ENCODE peak calls at places on chromosomes 12 and 14, in six cellular contexts. Z is Peyer's patch, I is stomach, Y is HepG2, W is suprapubic skin, P is body of pancreas. U is an unnamed sample.

GRCh38 chr12:59005195-59005961 is 85.1 kb upstream of the LRIG3 start:
- DNase-seq in Z (no peak), I (no peak), Y (no peak), W (peak; percentile 68), P (no peak), U (no peak)

GRCh38 chr12:92973614-92974013 is 44.5 kb upstream of the EEA1 start:
- DNase-seq in Z (no peak), I (no peak), Y (peak; percentile 63), W (no peak), P (no peak), U (no peak)

GRCh38 chr12:115035536-115036107 is 351.6 kb upstream of the TBX3 start:
- DNase-seq in Z (no peak), I (no peak), Y (no peak), W (no peak), P (no peak), U (no peak)

GRCh38 chr14:102046337-102047278 is 40.2 kb downstream of the HSP90AA1 start:
- DNase-seq in Z (peak; percentile 85), I (peak; percentile 92), Y (peak; percentile 70), W (peak; percentile 91), P (peak; percentile 92), U (peak; percentile 93)

GRCh38 chr12:116539905-116540482 is 19.2 kb upstream of the MAP1LC3B2 start:
- DNase-seq in Z (no peak), I (peak; percentile 68), Y (no peak), W (no peak), P (peak; percentile 59), U (peak; percentile 81)

GRCh38 chr12:89453579-89453978 is 71.0 kb downstream of the GALNT4 start:
- DNase-seq in Z (no peak), I (no peak), Y (peak; percentile 31), W (no peak), P (no peak), U (no peak)

GRCh38 chr12:132571598-132571997 is 38.8 kb downstream of the LRCOL1 start:
- DNase-seq in Z (no peak), I (no peak), Y (no peak), W (no peak), P (no peak), U (no peak)

GRCh38 chr12:38905480-38906351 is at the start of gene CPNE8:
- DNase-seq in Z (peak; percentile 81), I (peak; percentile 61), Y (no peak), W (peak; percentile 96), P (peak; percentile 66), U (peak; percentile 95)

GRCh38 chr12:96985515-96986362 is 78.7 kb downstream of the NEDD1 start:
- DNase-seq in Z (no peak), I (peak; percentile 35), Y (no peak), W (no peak), P (peak; percentile 39), U (no peak)

GRCh38 chr12:118063567-118064391 is 2.8 kb upstream of the WSB2 start:
- DNase-seq in Z (no peak), I (no peak), Y (peak; percentile 61), W (no peak), P (no peak), U (no peak)

GRCh38 chr14:64639340-64639821 is 64.8 kb upstream of the PLEKHG3 start:
- DNase-seq in Z (no peak), I (no peak), Y (no peak), W (peak; percentile 1), P (no peak), U (no peak)

GRCh38 chr14:66403183-66403582 is 83.0 kb upstream of the CCDC196 start:
- DNase-seq in Z (no peak), I (no peak), Y (peak; percentile 40), W (no peak), P (no peak), U (no peak)

GRCh38 chr12:85138833-85139232 is 102.7 kb downstream of the LRRIQ1 start:
- DNase-seq in Z (no peak), I (no peak), Y (no peak), W (no peak), P (no peak), U (no peak)

GRCh38 chr14:65359503-65359902 is 53.0 kb upstream of the FUT8 start:
- DNase-seq in Z (no peak), I (no peak), Y (peak; percentile 14), W (no peak), P (no peak), U (no peak)

GRCh38 chr12:65535951-65536350 is 257.5 kb downstream of the MSRB3 start:
- DNase-seq in Z (no peak), I (no peak), Y (no peak), W (no peak), P (no peak), U (no peak)
- H3K4me1 ChIP-seq in Z (no peaks in the 10 kb centered on the region), I (no peaks in the 10 kb centered on the region), Y (peaks cover 14% of the 10 kb centered on the region), W (peaks cover 4% of the 10 kb centered on the region), P (peaks cover 11% of the 10 kb centered on the region), U (no peaks in the 10 kb centered on the region)

GRCh38 chr14:104784846-104785707 is 10.5 kb downstream of the AKT1 start:
- DNase-seq in Z (no peak), I (peak; percentile 59), Y (no peak), W (no peak), P (no peak), U (no peak)
- TF ChIP-seq POLR2A in Z (no peak), I (no peak), Y (no peak), W (no peak), P (no peak), U (no peak)

DNA sequence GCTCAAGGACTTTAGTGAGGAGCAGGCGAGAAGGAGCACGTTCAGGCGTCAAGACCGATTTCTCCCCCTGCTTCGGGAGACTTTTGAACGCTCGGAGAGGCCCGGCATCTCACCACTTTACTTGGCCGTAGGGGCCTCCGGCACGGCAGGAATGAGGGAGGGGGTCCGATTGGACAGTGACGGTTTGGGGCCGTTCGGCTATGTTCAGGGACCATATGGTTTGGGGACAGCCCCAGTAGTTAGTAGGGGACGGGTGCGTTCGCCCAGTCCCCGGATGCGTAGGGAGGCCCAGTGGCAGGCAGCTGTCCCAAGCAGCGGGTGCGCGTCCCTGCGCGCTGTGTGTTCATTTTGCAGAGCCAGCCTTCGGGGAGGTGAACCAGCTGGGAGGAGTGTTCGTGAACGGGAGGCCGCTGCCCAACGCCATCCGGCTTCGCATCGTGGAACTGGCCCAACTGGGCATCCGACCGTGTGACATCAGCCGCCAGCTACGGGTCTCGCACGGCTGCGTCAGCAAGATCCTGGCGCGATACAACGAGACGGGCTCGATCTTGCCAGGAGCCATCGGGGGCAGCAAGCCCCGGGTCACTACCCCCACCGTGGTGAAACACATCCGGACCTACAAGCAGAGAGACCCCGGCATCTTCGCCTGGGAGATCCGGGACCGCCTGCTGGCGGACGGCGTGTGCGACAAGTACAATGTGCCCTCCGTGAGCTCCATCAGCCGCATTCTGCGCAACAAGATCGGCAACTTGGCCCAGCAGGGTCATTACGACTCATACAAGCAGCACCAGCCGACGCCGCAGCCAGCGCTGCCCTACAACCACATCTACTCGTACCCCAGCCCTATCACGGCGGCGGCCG is 1.1 kb downstream of the PAX9 start:
- DNase-seq in Z (no peak), I (no peak), Y (no peak), W (no peak), P (no peak), U (no peak)
- H3K4me1 ChIP-seq in Z (no peaks in the 10 kb centered on the region), I (peaks cover 72% of the 10 kb centered on the region), Y (peaks cover 14% of the 10 kb centered on the region), W (peaks cover 33% of the 10 kb centered on the region), P (peaks cover 58% of the 10 kb centered on the region), U (peaks cover 50% of the 10 kb centered on the region)

GRCh38 chr12:56189918-56190694 is 823 bp upstream of the SMARCC2 start:
- DNase-seq in Z (peak; percentile 89), I (peak; percentile 86), Y (peak; percentile 83), W (peak; percentile 87), P (peak; percentile 90), U (peak; percentile 89)

GRCh38 chr12:56190695-56191155 is 1.4 kb upstream of the SMARCC2 start:
- DNase-seq in Z (no peak), I (no peak), Y (no peak), W (no peak), P (no peak), U (no peak)

GRCh38 chr12:56188116-56188785 is 1.0 kb downstream of the SMARCC2 start:
- DNase-seq in Z (no peak), I (no peak), Y (no peak), W (no peak), P (no peak), U (no peak)

GRCh38 chr12:56188786-56189335 is 422 bp downstream of the SMARCC2 start:
- DNase-seq in Z (no peak), I (no peak), Y (no peak), W (no peak), P (no peak), U (peak; percentile 72)

GRCh38 chr12:56189336-56189917 is at the start of gene SMARCC2:
- DNase-seq in Z (peak; percentile 95), I (peak; percentile 92), Y (peak; percentile 73), W (peak; percentile 92), P (peak; percentile 92), U (peak; percentile 95)
- TF ChIP-seq POLR2A in Z (peak; percentile 18), I (no peak), Y (peak; percentile 29), W (no peak), P (peak; percentile 75), U (no peak)

DNA sequence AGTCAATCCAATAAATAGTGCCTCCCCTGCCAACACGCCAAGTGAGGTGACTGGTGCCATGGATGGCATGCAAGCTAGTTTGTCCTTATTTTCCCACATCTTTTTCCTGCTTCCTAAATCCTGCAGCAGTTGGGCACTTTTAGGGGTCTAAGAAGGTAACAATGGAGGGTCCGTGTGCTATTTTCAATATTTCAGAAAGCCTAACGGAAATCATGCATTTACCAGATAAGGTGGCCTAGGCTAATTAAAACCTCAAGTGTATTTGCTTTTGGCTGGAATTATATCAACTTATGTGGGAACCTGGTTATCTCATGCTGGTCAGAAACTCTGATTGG is 4.9 kb downstream of the ITGA5 start:
- DNase-seq in Z (no peak), I (no peak), Y (no peak), W (no peak), P (no peak), U (no peak)
- H3K4me1 ChIP-seq in Z (no peaks in the 10 kb centered on the region), I (peaks cover 98% of the 10 kb centered on the region), Y (peaks cover 10% of the 10 kb centered on the region), W (peaks cover 75% of the 10 kb centered on the region), P (peaks cover 72% of the 10 kb centered on the region), U (peaks cover 74% of the 10 kb centered on the region)

DNA sequence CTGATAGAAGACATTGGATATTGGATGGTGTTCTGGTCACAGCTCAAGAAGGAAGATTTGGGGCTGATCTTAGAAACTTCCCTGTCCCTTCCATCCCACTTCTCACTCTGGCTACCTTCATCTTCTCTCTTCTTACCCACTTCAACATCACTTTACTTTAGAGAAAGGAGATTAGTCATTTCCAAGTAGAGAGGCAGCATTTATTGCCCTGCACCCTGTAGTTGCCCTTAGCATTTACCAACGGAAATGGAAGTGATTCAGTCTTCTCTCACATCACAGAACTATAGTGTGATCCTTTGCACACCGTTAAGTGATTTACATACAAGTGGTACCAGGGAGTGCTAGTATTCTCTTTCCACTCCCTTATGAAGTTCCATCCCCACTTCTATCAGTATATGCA is 52.4 kb downstream of the PHLDA1 start:
- DNase-seq in Z (no peak), I (no peak), Y (no peak), W (no peak), P (no peak), U (no peak)
- TF ChIP-seq POLR2A in Z (no peak), I (no peak), Y (no peak), W (no peak), P (no peak), U (no peak)

DNA sequence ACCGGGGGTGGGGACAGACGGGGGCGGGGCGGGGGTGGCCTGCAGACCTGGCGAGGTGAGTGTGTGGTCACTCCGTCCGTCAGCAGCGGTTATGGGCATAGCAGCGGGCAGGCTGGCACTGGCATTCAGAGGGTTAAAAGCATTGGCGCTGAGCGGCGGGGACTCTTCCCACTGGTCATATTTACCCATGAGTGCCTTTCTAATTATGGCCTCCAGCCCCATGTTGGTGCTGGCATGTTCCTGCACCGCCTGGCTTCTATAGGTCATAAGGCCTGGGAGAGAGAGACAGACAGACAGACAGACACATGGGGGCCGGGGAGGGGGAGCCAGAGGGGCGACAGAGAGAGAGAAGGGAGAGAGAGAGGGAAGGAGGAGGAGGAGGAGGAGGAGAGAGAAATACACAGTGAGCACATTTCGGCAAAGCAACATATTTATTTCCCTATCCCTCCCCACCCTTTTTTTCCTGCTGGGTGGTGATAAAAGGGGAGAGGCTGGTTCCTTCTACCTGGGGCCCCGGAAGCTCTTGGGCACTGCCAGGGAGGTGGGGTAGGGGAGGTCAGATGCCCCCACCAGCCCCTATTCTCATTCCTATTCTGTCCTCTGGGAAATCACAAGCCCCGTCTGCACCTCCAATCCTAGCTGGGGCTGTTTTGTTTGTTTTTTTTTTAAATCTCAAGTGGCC is 32.6 kb downstream of the RFLNA start:
- DNase-seq in Z (no peak), I (no peak), Y (no peak), W (no peak), P (no peak), U (no peak)
- H3K4me1 ChIP-seq in Z (no peaks in the 10 kb centered on the region), I (peaks cover 29% of the 10 kb centered on the region), Y (no peaks in the 10 kb centered on the region), W (no peaks in the 10 kb centered on the region), P (no peaks in the 10 kb centered on the region), U (peaks cover 19% of the 10 kb centered on the region)

U was measured in sigmoid colon.